ENCODE peak calls at places on chromosomes 11 and 22, in nine cellular contexts. One of them, this sample, is unnamed. For H3K9me3 and H3K36me3, the result is how much of the 10 kb centered on the place peaks cover.

GRCh38 chr11:46330887-46331652 is 16.2 kb upstream of the DGKZ start:
- DNase-seq in right atrium auricular region: no peak
- DNase-seq in cardiac muscle cell: peak
- DNase-seq in GM23248: no peak
- DNase-seq in IMR-90: no peak
- DNase-seq in stomach: no peak
- DNase-seq in hepatocyte: no peak
- DNase-seq in body of pancreas: no peak
- DNase-seq in sigmoid colon: no peak
- DNase-seq in this sample: no peak

GRCh38 chr22:19871845-19872778 is 17.4 kb upstream of the GNB1L start:
- DNase-seq in body of pancreas: peak
- DNase-seq in sigmoid colon: peak
- DNase-seq in stomach: no peak
- DNase-seq in hepatocyte: no peak
- DNase-seq in right atrium auricular region: no peak
- DNase-seq in IMR-90: no peak
- DNase-seq in cardiac muscle cell: no peak
- DNase-seq in GM23248: no peak
- DNase-seq in this sample: no peak

GRCh38 chr22:20131593-20131855 is at the start of gene ZDHHC8:
- DNase-seq in right atrium auricular region: no peak
- DNase-seq in IMR-90: no peak
- DNase-seq in body of pancreas: no peak
- DNase-seq in GM23248: peak
- DNase-seq in sigmoid colon: no peak
- DNase-seq in hepatocyte: peak
- DNase-seq in cardiac muscle cell: peak
- DNase-seq in stomach: peak
- DNase-seq in this sample: no peak

GRCh38 chr11:76424379-76424778 is 20.4 kb upstream of the EMSY start:
- DNase-seq in cardiac muscle cell: no peak
- DNase-seq in stomach: no peak
- DNase-seq in GM23248: no peak
- DNase-seq in hepatocyte: no peak
- DNase-seq in sigmoid colon: no peak
- DNase-seq in IMR-90: no peak
- DNase-seq in body of pancreas: no peak
- DNase-seq in right atrium auricular region: no peak
- DNase-seq in this sample: no peak

GRCh38 chr11:76666408-76666807 is 4.1 kb downstream of the LRRC32 start:
- DNase-seq in stomach: no peak
- DNase-seq in body of pancreas: no peak
- DNase-seq in sigmoid colon: peak
- DNase-seq in right atrium auricular region: no peak
- DNase-seq in hepatocyte: no peak
- DNase-seq in cardiac muscle cell: peak
- DNase-seq in GM23248: no peak
- DNase-seq in IMR-90: peak
- DNase-seq in this sample: peak

GRCh38 chr11:119773016-119773415 is 44.0 kb upstream of the NECTIN1 start:
- DNase-seq in body of pancreas: no peak
- DNase-seq in cardiac muscle cell: no peak
- DNase-seq in IMR-90: no peak
- DNase-seq in sigmoid colon: no peak
- DNase-seq in hepatocyte: no peak
- DNase-seq in GM23248: no peak
- DNase-seq in stomach: no peak
- DNase-seq in right atrium auricular region: no peak
- DNase-seq in this sample: no peak

GRCh38 chr11:127055240-127055639 is 54.7 kb upstream of the KIRREL3 start:
- DNase-seq in IMR-90: no peak
- DNase-seq in stomach: no peak
- DNase-seq in hepatocyte: no peak
- DNase-seq in GM23248: no peak
- DNase-seq in sigmoid colon: no peak
- DNase-seq in body of pancreas: no peak
- DNase-seq in right atrium auricular region: no peak
- DNase-seq in cardiac muscle cell: no peak
- DNase-seq in this sample: no peak

GRCh38 chr11:91163619-91164451 is 941.0 kb upstream of the CHORDC1 start:
- DNase-seq in hepatocyte: peak
- DNase-seq in IMR-90: peak
- DNase-seq in GM23248: no peak
- DNase-seq in sigmoid colon: no peak
- DNase-seq in cardiac muscle cell: peak
- DNase-seq in body of pancreas: peak
- DNase-seq in right atrium auricular region: no peak
- DNase-seq in stomach: no peak
- DNase-seq in this sample: no peak

GRCh38 chr11:115042002-115042401 is 363.7 kb downstream of the NXPE2 start:
- DNase-seq in stomach: no peak
- DNase-seq in GM23248: no peak
- DNase-seq in body of pancreas: no peak
- DNase-seq in IMR-90: no peak
- DNase-seq in sigmoid colon: no peak
- DNase-seq in cardiac muscle cell: no peak
- DNase-seq in hepatocyte: no peak
- DNase-seq in right atrium auricular region: no peak
- DNase-seq in this sample: no peak

GRCh38 chr11:26931248-26931631 is 62.7 kb upstream of the FIBIN start:
- DNase-seq in stomach: no peak
- DNase-seq in body of pancreas: no peak
- DNase-seq in hepatocyte: no peak
- DNase-seq in cardiac muscle cell: no peak
- DNase-seq in sigmoid colon: no peak
- DNase-seq in IMR-90: peak
- DNase-seq in GM23248: peak
- DNase-seq in right atrium auricular region: no peak
- DNase-seq in this sample: no peak

GRCh38 chr22:36762687-36763260 is 13.1 kb downstream of the IFT27 start:
- DNase-seq in GM23248: peak
- DNase-seq in right atrium auricular region: peak
- DNase-seq in sigmoid colon: peak
- DNase-seq in hepatocyte: peak
- DNase-seq in IMR-90: peak
- DNase-seq in stomach: no peak
- DNase-seq in cardiac muscle cell: peak
- DNase-seq in body of pancreas: no peak
- DNase-seq in this sample: no peak

GRCh38 chr22:19419464-19420178 is 11.9 kb downstream of the HIRA start:
- DNase-seq in right atrium auricular region: no peak
- DNase-seq in IMR-90: peak
- DNase-seq in sigmoid colon: no peak
- DNase-seq in cardiac muscle cell: peak
- DNase-seq in body of pancreas: no peak
- DNase-seq in hepatocyte: no peak
- DNase-seq in GM23248: no peak
- DNase-seq in stomach: no peak
- DNase-seq in this sample: no peak

GRCh38 chr11:65058012-65058411 is 341 bp downstream of the NAALADL1 start:
- DNase-seq in sigmoid colon: no peak
- DNase-seq in right atrium auricular region: no peak
- DNase-seq in cardiac muscle cell: no peak
- DNase-seq in hepatocyte: no peak
- DNase-seq in GM23248: no peak
- DNase-seq in IMR-90: no peak
- DNase-seq in stomach: no peak
- DNase-seq in body of pancreas: no peak
- DNase-seq in this sample: no peak

GRCh38 chr22:43376765-43377485 is 33.8 kb upstream of the SCUBE1 start:
- DNase-seq in hepatocyte: no peak
- DNase-seq in cardiac muscle cell: peak
- DNase-seq in stomach: peak
- DNase-seq in GM23248: no peak
- DNase-seq in sigmoid colon: no peak
- DNase-seq in right atrium auricular region: no peak
- DNase-seq in IMR-90: no peak
- DNase-seq in body of pancreas: peak
- DNase-seq in this sample: no peak

GRCh38 chr22:35637254-35637653 is 11.0 kb upstream of the APOL6 start:
- DNase-seq in hepatocyte: no peak
- DNase-seq in IMR-90: no peak
- DNase-seq in body of pancreas: no peak
- DNase-seq in cardiac muscle cell: no peak
- DNase-seq in GM23248: no peak
- DNase-seq in right atrium auricular region: no peak
- DNase-seq in stomach: no peak
- DNase-seq in sigmoid colon: no peak
- DNase-seq in this sample: no peak

GRCh38 chr22:49991907-49992533 is 20.5 kb downstream of the IL17REL start:
- DNase-seq in sigmoid colon: no peak
- DNase-seq in hepatocyte: no peak
- DNase-seq in stomach: peak
- DNase-seq in right atrium auricular region: no peak
- DNase-seq in GM23248: no peak
- DNase-seq in body of pancreas: no peak
- DNase-seq in cardiac muscle cell: no peak
- DNase-seq in IMR-90: no peak
- DNase-seq in this sample: no peak
- H3K9me3 ChIP-seq in sigmoid colon: under half
- H3K9me3 ChIP-seq in hepatocyte: under half
- H3K9me3 ChIP-seq in stomach: under half
- H3K9me3 ChIP-seq in right atrium auricular region: under half
- H3K9me3 ChIP-seq in GM23248: under half
- H3K9me3 ChIP-seq in body of pancreas: under half
- H3K9me3 ChIP-seq in cardiac muscle cell: under half
- H3K9me3 ChIP-seq in IMR-90: under half
- H3K9me3 ChIP-seq in this sample: under half

GRCh38 chr11:20397281-20397680 is 9.8 kb downstream of the PRMT3 start:
- DNase-seq in sigmoid colon: no peak
- DNase-seq in cardiac muscle cell: peak
- DNase-seq in IMR-90: peak
- DNase-seq in stomach: no peak
- DNase-seq in hepatocyte: peak
- DNase-seq in GM23248: peak
- DNase-seq in body of pancreas: peak
- DNase-seq in right atrium auricular region: no peak
- DNase-seq in this sample: peak
- H3K36me3 ChIP-seq in sigmoid colon: half or more
- H3K36me3 ChIP-seq in cardiac muscle cell: under half
- H3K36me3 ChIP-seq in IMR-90: under half
- H3K36me3 ChIP-seq in stomach: half or more
- H3K36me3 ChIP-seq in hepatocyte: under half
- H3K36me3 ChIP-seq in GM23248: under half
- H3K36me3 ChIP-seq in body of pancreas: under half
- H3K36me3 ChIP-seq in right atrium auricular region: under half
- H3K36me3 ChIP-seq in this sample: under half

DNA sequence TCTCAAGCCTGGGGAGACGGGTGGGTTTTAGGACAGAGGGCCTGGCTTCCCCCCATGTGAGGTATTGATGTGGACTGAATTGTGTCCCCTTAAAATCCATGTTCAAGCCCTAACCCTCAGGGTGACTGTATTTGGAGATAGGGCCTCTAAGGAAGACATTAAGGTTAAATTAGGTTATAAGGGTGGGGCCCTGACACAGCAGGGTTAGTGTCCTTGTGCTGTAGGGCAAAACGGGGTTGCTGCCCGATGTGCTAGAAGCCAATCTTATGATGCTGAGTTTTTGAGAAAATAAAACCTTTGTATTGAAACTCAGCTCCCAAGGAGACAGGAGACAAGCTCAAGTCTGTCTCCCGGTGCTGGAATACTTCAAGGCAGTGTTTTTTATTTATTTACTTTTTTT is 71.1 kb upstream of the NUP50 start:
- DNase-seq in right atrium auricular region: no peak
- DNase-seq in GM23248: no peak
- DNase-seq in IMR-90: no peak
- DNase-seq in stomach: no peak
- DNase-seq in hepatocyte: no peak
- DNase-seq in sigmoid colon: no peak
- DNase-seq in body of pancreas: no peak
- DNase-seq in cardiac muscle cell: no peak
- DNase-seq in this sample: no peak
- H3K27ac ChIP-seq in right atrium auricular region: no peak
- H3K27ac ChIP-seq in GM23248: no peak
- H3K27ac ChIP-seq in IMR-90: no peak
- H3K27ac ChIP-seq in stomach: no peak
- H3K27ac ChIP-seq in hepatocyte: no peak
- H3K27ac ChIP-seq in sigmoid colon: no peak
- H3K27ac ChIP-seq in body of pancreas: no peak
- H3K27ac ChIP-seq in cardiac muscle cell: no peak
- H3K27ac ChIP-seq in this sample: no peak

DNA sequence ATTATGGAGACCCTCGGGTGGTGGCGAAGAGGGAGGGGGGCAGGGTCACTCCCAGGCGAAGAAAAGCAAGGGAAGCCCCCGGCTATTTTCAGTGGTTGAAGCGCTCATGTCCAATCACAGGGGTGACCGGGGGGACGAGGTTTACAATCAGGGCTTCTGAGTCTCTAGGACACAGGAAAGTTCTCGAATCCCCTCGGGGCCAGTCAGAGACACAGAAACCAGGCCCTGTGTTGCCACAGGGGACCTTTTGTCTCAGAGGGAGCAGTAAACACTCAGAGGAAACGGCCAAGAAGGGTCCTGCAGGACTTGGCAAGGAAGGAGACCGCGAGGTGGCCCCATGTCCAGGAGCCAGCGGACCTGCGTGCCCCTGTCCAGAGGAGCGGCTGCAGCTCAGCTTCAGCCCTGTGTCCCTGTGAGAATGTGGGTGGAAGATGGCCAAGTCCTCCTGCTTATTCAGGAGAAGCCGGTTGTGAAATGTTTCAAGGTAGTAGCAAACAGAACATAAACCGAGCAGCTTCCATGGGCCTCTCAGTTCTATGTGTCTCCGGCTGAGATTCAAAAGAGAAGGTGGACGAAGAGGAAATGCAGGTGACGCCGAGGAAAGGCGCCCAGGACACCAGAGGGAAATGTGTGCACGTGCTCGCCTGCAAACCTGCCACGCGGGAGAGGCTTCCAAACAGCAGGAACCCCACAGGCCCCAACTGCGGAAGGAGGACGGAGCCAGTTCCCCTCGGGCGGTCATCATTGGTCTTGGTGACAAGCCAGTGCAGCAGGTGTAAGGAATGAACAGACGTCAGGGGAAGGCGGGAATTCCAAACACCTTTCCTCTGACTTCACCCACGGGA is 357.6 kb downstream of the BRD1 start:
- DNase-seq in right atrium auricular region: no peak
- DNase-seq in IMR-90: no peak
- DNase-seq in hepatocyte: no peak
- DNase-seq in cardiac muscle cell: no peak
- DNase-seq in stomach: no peak
- DNase-seq in GM23248: no peak
- DNase-seq in sigmoid colon: no peak
- DNase-seq in body of pancreas: no peak
- DNase-seq in this sample: no peak
- H3K9me3 ChIP-seq in right atrium auricular region: under half
- H3K9me3 ChIP-seq in IMR-90: half or more
- H3K9me3 ChIP-seq in hepatocyte: under half
- H3K9me3 ChIP-seq in cardiac muscle cell: under half
- H3K9me3 ChIP-seq in stomach: under half
- H3K9me3 ChIP-seq in GM23248: under half
- H3K9me3 ChIP-seq in sigmoid colon: under half
- H3K9me3 ChIP-seq in body of pancreas: under half
- H3K9me3 ChIP-seq in this sample: under half

GRCh38 chr22:45671051-45671782 is 417 bp upstream of the ATXN10 start:
- DNase-seq in cardiac muscle cell: no peak
- DNase-seq in stomach: no peak
- DNase-seq in body of pancreas: no peak
- DNase-seq in IMR-90: no peak
- DNase-seq in hepatocyte: peak
- DNase-seq in GM23248: peak
- DNase-seq in sigmoid colon: peak
- DNase-seq in right atrium auricular region: peak
- DNase-seq in this sample: no peak
- H3K36me3 ChIP-seq in cardiac muscle cell: under half
- H3K36me3 ChIP-seq in stomach: under half
- H3K36me3 ChIP-seq in body of pancreas: under half
- H3K36me3 ChIP-seq in IMR-90: under half
- H3K36me3 ChIP-seq in hepatocyte: under half
- H3K36me3 ChIP-seq in GM23248: under half
- H3K36me3 ChIP-seq in sigmoid colon: under half
- H3K36me3 ChIP-seq in right atrium auricular region: under half
- H3K36me3 ChIP-seq in this sample: under half

This sample was measured in SJSA1.